ENCODE peak calls at places on chromosomes 3 and 15, in five cellular contexts. One of them, this sample, is unnamed.

GRCh38 chr15:62853114-62853832 is 189.3 kb upstream of the TPM1 start:
- DNase-seq in HFF-Myc: no peak
- DNase-seq in dorsolateral prefrontal cortex: no peak
- DNase-seq in psoas muscle: no peak
- DNase-seq in GM13976: no peak
- DNase-seq in this sample: no peak

GRCh38 chr3:25277503-25277902 is 150.6 kb upstream of the RARB start:
- DNase-seq in psoas muscle: no peak
- DNase-seq in dorsolateral prefrontal cortex: no peak
- DNase-seq in HFF-Myc: no peak
- DNase-seq in GM13976: no peak
- DNase-seq in this sample: no peak

GRCh38 chr3:185988080-185988815 is 50.4 kb upstream of the TRA2B start:
- DNase-seq in HFF-Myc: no peak
- DNase-seq in dorsolateral prefrontal cortex: no peak
- DNase-seq in GM13976: no peak
- DNase-seq in psoas muscle: no peak
- DNase-seq in this sample: no peak

GRCh38 chr15:40064231-40064894 is 25.4 kb upstream of the SRP14 start:
- DNase-seq in HFF-Myc: no peak
- DNase-seq in psoas muscle: no peak
- DNase-seq in GM13976: peak; percentile 68
- DNase-seq in dorsolateral prefrontal cortex: no peak
- DNase-seq in this sample: peak; percentile 67

GRCh38 chr3:27606537-27606936 is 115.6 kb downstream of the EOMES start:
- DNase-seq in GM13976: no peak
- DNase-seq in dorsolateral prefrontal cortex: no peak
- DNase-seq in psoas muscle: no peak
- DNase-seq in HFF-Myc: no peak
- DNase-seq in this sample: no peak

GRCh38 chr15:36771826-36772225 is 192.4 kb downstream of the CDIN1 start:
- DNase-seq in GM13976: no peak
- DNase-seq in HFF-Myc: no peak
- DNase-seq in dorsolateral prefrontal cortex: no peak
- DNase-seq in psoas muscle: no peak
- DNase-seq in this sample: no peak

GRCh38 chr3:160810360-160810759 is 54.3 kb downstream of the PPM1L start:
- DNase-seq in HFF-Myc: no peak
- DNase-seq in dorsolateral prefrontal cortex: no peak
- DNase-seq in psoas muscle: peak; percentile 23
- DNase-seq in GM13976: no peak
- DNase-seq in this sample: no peak

GRCh38 chr15:61829514-61829889 is 230.7 kb downstream of the VPS13C start:
- DNase-seq in HFF-Myc: no peak
- DNase-seq in dorsolateral prefrontal cortex: no peak
- DNase-seq in GM13976: no peak
- DNase-seq in psoas muscle: no peak
- DNase-seq in this sample: no peak

GRCh38 chr15:77346637-77347036 is 73.3 kb downstream of the PEAK1 start:
- DNase-seq in GM13976: no peak
- DNase-seq in psoas muscle: no peak
- DNase-seq in HFF-Myc: no peak
- DNase-seq in dorsolateral prefrontal cortex: no peak
- DNase-seq in this sample: no peak

GRCh38 chr3:188026191-188026968 is 127.6 kb upstream of the LPP start:
- DNase-seq in dorsolateral prefrontal cortex: no peak
- DNase-seq in psoas muscle: no peak
- DNase-seq in GM13976: no peak
- DNase-seq in HFF-Myc: no peak
- DNase-seq in this sample: no peak

GRCh38 chr3:133833880-133834620 is 28.4 kb downstream of the SRPRB start:
- DNase-seq in HFF-Myc: no peak
- DNase-seq in dorsolateral prefrontal cortex: no peak
- DNase-seq in GM13976: no peak
- DNase-seq in psoas muscle: no peak
- DNase-seq in this sample: no peak

GRCh38 chr3:188690932-188691331 is 480.8 kb upstream of the TPRG1 start:
- DNase-seq in dorsolateral prefrontal cortex: no peak
- DNase-seq in HFF-Myc: no peak
- DNase-seq in GM13976: no peak
- DNase-seq in psoas muscle: no peak
- DNase-seq in this sample: no peak

GRCh38 chr3:150436161-150436560 is 28.1 kb downstream of the TSC22D2 start:
- DNase-seq in HFF-Myc: no peak
- DNase-seq in dorsolateral prefrontal cortex: no peak
- DNase-seq in GM13976: no peak
- DNase-seq in psoas muscle: no peak
- DNase-seq in this sample: no peak

GRCh38 chr3:172717493-172718088 is 6.7 kb upstream of the NCEH1 start:
- DNase-seq in HFF-Myc: no peak
- DNase-seq in psoas muscle: no peak
- DNase-seq in dorsolateral prefrontal cortex: no peak
- DNase-seq in GM13976: no peak
- DNase-seq in this sample: no peak

GRCh38 chr3:143040264-143040879 is 39.0 kb downstream of the U2SURP start:
- DNase-seq in dorsolateral prefrontal cortex: no peak
- DNase-seq in psoas muscle: no peak
- DNase-seq in HFF-Myc: no peak
- DNase-seq in GM13976: no peak
- DNase-seq in this sample: no peak

GRCh38 chr15:71780349-71780976 is 29.9 kb upstream of the NR2E3 start:
- DNase-seq in dorsolateral prefrontal cortex: peak; percentile 23
- DNase-seq in HFF-Myc: peak; percentile 52
- DNase-seq in GM13976: peak; percentile 73
- DNase-seq in psoas muscle: no peak
- DNase-seq in this sample: peak; percentile 74

GRCh38 chr3:137024348-137024747 is 66.6 kb downstream of the IL20RB start:
- DNase-seq in HFF-Myc: no peak
- DNase-seq in GM13976: no peak
- DNase-seq in dorsolateral prefrontal cortex: no peak
- DNase-seq in psoas muscle: no peak
- DNase-seq in this sample: no peak

GRCh38 chr15:48945386-48945785 is 18.3 kb downstream of the SHC4 start:
- DNase-seq in GM13976: no peak
- DNase-seq in HFF-Myc: no peak
- DNase-seq in psoas muscle: no peak
- DNase-seq in dorsolateral prefrontal cortex: no peak
- DNase-seq in this sample: no peak

GRCh38 chr15:74257105-74257504 is 21.0 kb downstream of the CCDC33 start:
- DNase-seq in dorsolateral prefrontal cortex: no peak
- DNase-seq in psoas muscle: no peak
- DNase-seq in HFF-Myc: no peak
- DNase-seq in GM13976: no peak
- DNase-seq in this sample: no peak

GRCh38 chr3:78867409-78868372 is 900.1 kb downstream of the ROBO1 start:
- DNase-seq in GM13976: no peak
- DNase-seq in dorsolateral prefrontal cortex: no peak
- DNase-seq in HFF-Myc: no peak
- DNase-seq in psoas muscle: no peak
- DNase-seq in this sample: no peak

GRCh38 chr15:88574646-88575045 is 28.2 kb upstream of the DET1 start:
- DNase-seq in psoas muscle: no peak
- DNase-seq in dorsolateral prefrontal cortex: no peak
- DNase-seq in GM13976: no peak
- DNase-seq in HFF-Myc: no peak
- DNase-seq in this sample: no peak

GRCh38 chr3:178022599-178022998 is 513.6 kb upstream of the KCNMB2 start:
- DNase-seq in HFF-Myc: peak; percentile 16
- DNase-seq in dorsolateral prefrontal cortex: no peak
- DNase-seq in GM13976: no peak
- DNase-seq in psoas muscle: no peak
- DNase-seq in this sample: no peak

GRCh38 chr15:78938608-78939488 is 6.0 kb downstream of the CTSH start:
- DNase-seq in GM13976: peak; percentile 69
- DNase-seq in psoas muscle: no peak
- DNase-seq in HFF-Myc: no peak
- DNase-seq in dorsolateral prefrontal cortex: no peak
- DNase-seq in this sample: peak; percentile 74

GRCh38 chr3:40308725-40309438 is 625 bp upstream of the EIF1B start:
- DNase-seq in HFF-Myc: no peak
- DNase-seq in dorsolateral prefrontal cortex: peak; percentile 21
- DNase-seq in GM13976: peak; percentile 13
- DNase-seq in psoas muscle: no peak
- DNase-seq in this sample: peak; percentile 17

GRCh38 chr3:156997351-156997750 is 162.6 kb downstream of the CCNL1 start:
- DNase-seq in HFF-Myc: peak; percentile 68
- DNase-seq in psoas muscle: no peak
- DNase-seq in GM13976: no peak
- DNase-seq in dorsolateral prefrontal cortex: no peak
- DNase-seq in this sample: no peak

GRCh38 chr3:123876858-123877257 is 7.3 kb downstream of the MYLK start:
- DNase-seq in dorsolateral prefrontal cortex: no peak
- DNase-seq in psoas muscle: no peak
- DNase-seq in GM13976: no peak
- DNase-seq in HFF-Myc: no peak
- DNase-seq in this sample: no peak
- TF ChIP-seq CTCF in dorsolateral prefrontal cortex: no peak
- TF ChIP-seq CTCF in psoas muscle: no peak
- TF ChIP-seq CTCF in GM13976: no peak
- TF ChIP-seq CTCF in HFF-Myc: peak; percentile 21
- TF ChIP-seq CTCF in this sample: peak; percentile 23

GRCh38 chr15:35120173-35120572 is 35.1 kb upstream of the NANOGP8 start:
- DNase-seq in psoas muscle: no peak
- DNase-seq in GM13976: no peak
- DNase-seq in dorsolateral prefrontal cortex: no peak
- DNase-seq in HFF-Myc: no peak
- DNase-seq in this sample: no peak
- TF ChIP-seq CTCF in psoas muscle: no peak
- TF ChIP-seq CTCF in GM13976: no peak
- TF ChIP-seq CTCF in dorsolateral prefrontal cortex: no peak
- TF ChIP-seq CTCF in HFF-Myc: no peak
- TF ChIP-seq CTCF in this sample: no peak

GRCh38 chr3:146093928-146094327 is 67.1 kb downstream of the PLOD2 start:
- DNase-seq in dorsolateral prefrontal cortex: no peak
- DNase-seq in psoas muscle: no peak
- DNase-seq in GM13976: no peak
- DNase-seq in HFF-Myc: no peak
- DNase-seq in this sample: no peak

GRCh38 chr3:146088840-146089239 is 72.1 kb downstream of the PLOD2 start:
- DNase-seq in dorsolateral prefrontal cortex: no peak
- DNase-seq in psoas muscle: no peak
- DNase-seq in HFF-Myc: no peak
- DNase-seq in GM13976: no peak
- DNase-seq in this sample: no peak

GRCh38 chr3:146090521-146090920 is 70.5 kb downstream of the PLOD2 start:
- DNase-seq in GM13976: no peak
- DNase-seq in HFF-Myc: no peak
- DNase-seq in dorsolateral prefrontal cortex: no peak
- DNase-seq in psoas muscle: no peak
- DNase-seq in this sample: no peak

GRCh38 chr3:146092230-146092629 is 68.8 kb downstream of the PLOD2 start:
- DNase-seq in psoas muscle: no peak
- DNase-seq in HFF-Myc: no peak
- DNase-seq in dorsolateral prefrontal cortex: no peak
- DNase-seq in GM13976: no peak
- DNase-seq in this sample: no peak

DNA sequence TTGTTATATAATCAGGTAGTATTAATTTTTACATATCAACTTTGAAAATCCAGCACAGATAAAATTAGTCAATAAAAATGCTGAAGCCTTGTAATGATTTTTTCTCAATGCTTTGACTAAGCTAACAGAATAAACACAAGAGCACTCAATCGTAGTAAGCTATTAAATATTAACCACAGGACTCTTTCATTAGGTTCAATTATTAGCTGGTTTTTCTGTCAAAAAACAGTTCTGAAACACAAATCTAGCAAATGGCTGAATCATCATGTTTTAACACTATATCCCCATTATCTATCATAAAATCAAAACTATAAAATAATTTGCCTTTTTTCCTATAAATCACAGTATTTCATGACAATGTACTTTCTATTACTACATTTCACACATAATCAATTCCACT is 69.6 kb downstream of the PLOD2 start:
- DNase-seq in HFF-Myc: no peak
- DNase-seq in psoas muscle: no peak
- DNase-seq in GM13976: no peak
- DNase-seq in dorsolateral prefrontal cortex: no peak
- DNase-seq in this sample: no peak
- TF ChIP-seq CTCF in HFF-Myc: no peak
- TF ChIP-seq CTCF in psoas muscle: no peak
- TF ChIP-seq CTCF in GM13976: no peak
- TF ChIP-seq CTCF in dorsolateral prefrontal cortex: no peak
- TF ChIP-seq CTCF in this sample: no peak

GRCh38 chr3:147383617-147384016 is 22.7 kb downstream of the ZIC4 start:
- DNase-seq in GM13976: no peak
- DNase-seq in psoas muscle: no peak
- DNase-seq in HFF-Myc: no peak
- DNase-seq in dorsolateral prefrontal cortex: peak; percentile 5
- DNase-seq in this sample: no peak
- TF ChIP-seq CTCF in GM13976: peak; percentile 16
- TF ChIP-seq CTCF in psoas muscle: peak; percentile 4
- TF ChIP-seq CTCF in HFF-Myc: peak; percentile 41
- TF ChIP-seq CTCF in dorsolateral prefrontal cortex: peak; percentile 57
- TF ChIP-seq CTCF in this sample: no peak

GRCh38 chr15:54481819-54482218 is 503.6 kb downstream of the UNC13C start:
- DNase-seq in psoas muscle: no peak
- DNase-seq in dorsolateral prefrontal cortex: no peak
- DNase-seq in HFF-Myc: no peak
- DNase-seq in GM13976: no peak
- DNase-seq in this sample: no peak

GRCh38 chr15:54482251-54482650 is 504.0 kb downstream of the UNC13C start:
- DNase-seq in psoas muscle: no peak
- DNase-seq in dorsolateral prefrontal cortex: no peak
- DNase-seq in GM13976: no peak
- DNase-seq in HFF-Myc: no peak
- DNase-seq in this sample: no peak
- TF ChIP-seq CTCF in psoas muscle: no peak
- TF ChIP-seq CTCF in dorsolateral prefrontal cortex: no peak
- TF ChIP-seq CTCF in GM13976: no peak
- TF ChIP-seq CTCF in HFF-Myc: no peak
- TF ChIP-seq CTCF in this sample: no peak

GRCh38 chr15:47678047-47678446 is 39.3 kb upstream of the SEMA6D start:
- DNase-seq in psoas muscle: no peak
- DNase-seq in GM13976: no peak
- DNase-seq in HFF-Myc: no peak
- DNase-seq in dorsolateral prefrontal cortex: no peak
- DNase-seq in this sample: no peak
- TF ChIP-seq CTCF in psoas muscle: no peak
- TF ChIP-seq CTCF in GM13976: no peak
- TF ChIP-seq CTCF in HFF-Myc: no peak
- TF ChIP-seq CTCF in dorsolateral prefrontal cortex: no peak
- TF ChIP-seq CTCF in this sample: no peak